ENCODE peak calls at places on chromosomes 16 and 17, in eight cellular contexts. P, T, M, C, D, B, R and W are unnamed samples. For H3K9me3, the result is how much of the 10 kb centered on the place peaks cover.

GRCh38 chr17:58539703-58540102 is 25.3 kb upstream of the MTMR4 start:
- DNase-seq in M (no peak), C (no peak), T (no peak), P (no peak), D (no peak), R (no peak), B (no peak), W (no peak)

GRCh38 chr16:47110939-47111338 is 32.8 kb downstream of the NETO2 start:
- DNase-seq in D (no peak), T (no peak), P (no peak), C (no peak), M (peak), B (no peak), R (no peak), W (no peak)

GRCh38 chr16:30187556-30187865 is 4.1 kb downstream of the CORO1A start:
- DNase-seq in B (no peak), M (no peak), C (no peak), R (no peak), P (no peak), T (no peak), D (no peak), W (no peak)

GRCh38 chr17:17816240-17816814 is 20.5 kb downstream of the SREBF1 start:
- DNase-seq in D (no peak), T (no peak), P (no peak), B (no peak), C (no peak), R (no peak), M (no peak), W (peak)

GRCh38 chr16:13953501-13953900 is 33.5 kb downstream of the ERCC4 start:
- DNase-seq in P (no peak), R (no peak), B (no peak), D (no peak), M (no peak), T (no peak), C (no peak), W (no peak)

GRCh38 chr16:82344157-82344556 is 174.1 kb upstream of the MPHOSPH6 start:
- DNase-seq in R (no peak), P (no peak), D (no peak), M (no peak), T (no peak), C (no peak), B (no peak), W (no peak)

GRCh38 chr17:28963841-28964240 is 12.5 kb upstream of the PHF12 start:
- DNase-seq in C (no peak), P (peak), T (no peak), M (no peak), B (no peak), R (no peak), D (no peak), W (no peak)

GRCh38 chr16:17194190-17194780 is 276.5 kb downstream of the XYLT1 start:
- DNase-seq in C (no peak), B (no peak), M (peak), T (peak), R (peak), D (peak), P (peak), W (peak)

GRCh38 chr16:31248344-31248743 is 11.4 kb upstream of the ITGAM start:
- DNase-seq in D (no peak), T (no peak), M (no peak), R (no peak), B (no peak), C (no peak), P (no peak), W (no peak)

GRCh38 chr16:27174007-27174406 is 29.3 kb upstream of the KDM8 start:
- DNase-seq in B (no peak), T (no peak), R (no peak), C (no peak), M (no peak), P (no peak), D (no peak), W (peak)

GRCh38 chr17:3475812-3476686 is at the start of gene ASPA:
- DNase-seq in T (no peak), D (no peak), C (no peak), R (no peak), P (no peak), B (no peak), M (no peak), W (no peak)

GRCh38 chr17:44599298-44600175 is 42.3 kb downstream of the FZD2 start:
- DNase-seq in B (no peak), D (peak), C (no peak), R (peak), M (peak), T (no peak), P (no peak), W (no peak)

GRCh38 chr17:74752822-74753401 is 4.5 kb downstream of the NHERF1 start:
- DNase-seq in R (no peak), P (no peak), T (no peak), M (no peak), B (no peak), C (no peak), D (no peak), W (no peak)

GRCh38 chr17:77616243-77616731 is 342.2 kb upstream of the TNRC6C start:
- DNase-seq in R (no peak), D (no peak), T (no peak), P (no peak), B (no peak), C (no peak), M (peak), W (no peak)

GRCh38 chr17:32659419-32659842 is 172.6 kb downstream of the CDK5R1 start:
- DNase-seq in P (peak), C (peak), M (peak), T (peak), R (peak), B (peak), D (peak), W (no peak)

GRCh38 chr17:62907961-62908360 is 58.1 kb upstream of the TANC2 start:
- DNase-seq in R (no peak), D (no peak), C (no peak), B (no peak), M (no peak), T (no peak), P (no peak), W (no peak)

GRCh38 chr16:66588981-66589713 is 9.9 kb downstream of the CMTM2 start:
- DNase-seq in D (peak), M (peak), T (peak), B (no peak), C (no peak), P (peak), R (no peak), W (peak)

GRCh38 chr16:17989255-17989654 is 347.3 kb downstream of the NPIPA8 start:
- DNase-seq in D (no peak), T (no peak), M (no peak), C (no peak), B (no peak), P (no peak), R (no peak), W (no peak)

GRCh38 chr17:80103686-80104085 is 2.3 kb downstream of the GAA start:
- DNase-seq in M (no peak), P (no peak), R (no peak), C (no peak), D (no peak), B (no peak), T (no peak), W (no peak)

GRCh38 chr16:3659200-3659599 is 4.7 kb downstream of the DNASE1 start:
- DNase-seq in T (no peak), C (no peak), P (peak), B (no peak), R (no peak), M (no peak), D (no peak), W (no peak)
- TF ChIP-seq EP300 in T (no peak), C (no peak), P (no peak), B (no peak), R (no peak), M (no peak), D (no peak), W (no peak)

DNA sequence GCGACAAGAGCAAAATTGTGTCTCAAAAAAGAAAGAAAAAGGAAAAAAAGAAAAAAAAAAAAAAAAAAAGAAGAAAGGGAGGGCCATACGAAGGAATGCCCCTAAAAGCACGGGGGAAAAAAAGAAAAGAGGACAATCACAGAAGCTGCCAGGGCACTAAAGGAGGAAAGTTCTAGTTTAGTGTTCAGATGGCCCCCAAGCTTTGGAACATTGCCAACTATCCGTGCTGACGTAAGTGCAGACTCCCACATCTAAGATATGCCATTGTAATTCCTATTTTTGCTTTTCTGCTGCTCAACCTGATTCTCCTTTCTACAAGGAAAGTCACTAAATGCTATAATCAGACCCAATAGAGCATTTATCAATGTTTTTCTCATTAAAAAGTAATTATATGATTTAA is 842.1 kb downstream of the KCNJ2 start:
- DNase-seq in M (no peak), C (no peak), T (no peak), B (no peak), D (no peak), R (no peak), P (no peak), W (no peak)
- H3K9me3 ChIP-seq in M (under half), C (under half), T (under half), B (under half), D (under half), R (under half), P (under half), W (under half)

GRCh38 chr17:8649157-8650118 is 18.9 kb upstream of the MYH10 start:
- DNase-seq in T (no peak), P (peak), D (no peak), R (peak), C (no peak), B (no peak), M (no peak), W (no peak)
- H3K4me3 ChIP-seq in T (no peak), P (no peak), D (no peak), R (no peak), C (no peak), B (no peak), M (no peak), W (no peak)

DNA sequence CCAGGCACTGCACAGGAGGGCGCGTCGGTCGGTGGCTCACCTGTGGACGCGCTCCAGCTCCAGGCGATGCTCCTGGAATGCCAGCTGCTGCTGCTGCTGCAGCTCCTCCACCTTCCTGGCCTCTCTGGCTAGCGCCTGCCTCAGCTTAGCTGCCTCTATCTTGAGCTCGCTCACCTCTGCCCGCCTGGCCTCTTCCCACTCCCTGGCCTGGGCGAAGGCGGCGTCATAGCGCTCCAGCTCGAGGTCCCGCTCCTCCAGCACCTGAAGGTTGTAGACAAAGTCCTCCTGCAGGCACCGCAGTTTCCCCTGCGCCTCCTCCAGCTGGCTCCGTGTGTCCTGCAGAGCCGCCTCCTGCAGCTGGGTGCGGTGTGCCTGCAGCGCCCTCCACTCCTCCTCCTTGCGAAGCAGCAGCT is 11.1 kb downstream of the CCDC57 start:
- DNase-seq in T (no peak), M (no peak), P (no peak), R (no peak), D (no peak), C (no peak), B (no peak), W (peak)
- TF ChIP-seq EP300 in T (no peak), M (no peak), P (no peak), R (no peak), D (no peak), C (no peak), B (no peak), W (no peak)

GRCh38 chr16:35741546-35741945 is 2282.1 kb downstream of the TP53TG3F start:
- DNase-seq in P (no peak), R (no peak), D (no peak), T (no peak), C (no peak), B (no peak), M (no peak), W (no peak)
- H3K9me3 ChIP-seq in P (under half), R (under half), D (under half), T (half or more), C (under half), B (under half), M (under half), W (under half)